ENCODE peak calls at places on chromosomes 3 and 15, in seven cellular contexts. G is neuronal stem cell; H is uterus; A is effector memory CD4-positive, alpha-beta T cell; Y is CD8-positive, alpha-beta memory T cell; O is tibial artery; M is H1. Z is an unnamed sample.

GRCh38 chr15:70339551-70340517 is 242.1 kb upstream of the TLE3 start:
- DNase-seq in M (peak; percentile 28), Y (no peak), A (no peak), H (no peak), O (no peak), G (no peak), Z (no peak)

GRCh38 chr3:123348-123747 is 73.2 kb upstream of the CHL1 start:
- DNase-seq in A (no peak), Y (no peak), H (no peak), O (no peak), M (no peak), G (no peak), Z (no peak)

GRCh38 chr3:128395046-128395445 is 71.6 kb downstream of the DNAJB8 start:
- DNase-seq in Y (no peak), G (no peak), O (no peak), M (no peak), H (no peak), A (no peak), Z (no peak)

GRCh38 chr3:127157181-127157828 is 35.6 kb upstream of the PRR23E start:
- DNase-seq in H (peak; percentile 4), Y (no peak), G (no peak), A (no peak), M (no peak), O (no peak), Z (no peak)

GRCh38 chr3:112002458-112002971 is 3.8 kb downstream of the TAGLN3 start:
- DNase-seq in O (no peak), M (no peak), H (no peak), Y (no peak), G (no peak), A (no peak), Z (no peak)

GRCh38 chr3:122564155-122564912 is at the start of the genes DTX3L and PARP9:
- DNase-seq in M (peak; percentile 79), G (peak; percentile 37), O (peak; percentile 78), Y (peak; percentile 80), A (peak; percentile 66), H (peak; percentile 84), Z (peak; percentile 90)

GRCh38 chr15:82992436-82992835 is 6.4 kb downstream of the RAMAC start:
- DNase-seq in A (no peak), O (no peak), H (no peak), Y (no peak), G (no peak), M (no peak), Z (no peak)

GRCh38 chr3:72661115-72661457 is 187.2 kb downstream of the SHQ1 start:
- DNase-seq in G (no peak), Y (no peak), H (peak; percentile 46), O (peak; percentile 39), A (no peak), M (no peak), Z (peak; percentile 86)

GRCh38 chr15:88788816-88789215 is 14.4 kb upstream of the ACAN start:
- DNase-seq in M (peak; percentile 33), Y (no peak), G (no peak), A (no peak), O (no peak), H (no peak), Z (no peak)

GRCh38 chr3:143070977-143071551 is 48.5 kb upstream of the CHST2 start:
- DNase-seq in G (no peak), H (no peak), O (no peak), M (no peak), Y (no peak), A (no peak), Z (no peak)

GRCh38 chr3:87350367-87351199 is 74.2 kb upstream of the POU1F1 start:
- DNase-seq in Y (peak; percentile 43), O (no peak), G (peak; percentile 43), M (no peak), A (no peak), H (no peak), Z (no peak)

GRCh38 chr3:148162132-148162531 is 535.6 kb upstream of the AGTR1 start:
- DNase-seq in M (no peak), H (no peak), G (no peak), Y (no peak), A (no peak), O (no peak), Z (no peak)

GRCh38 chr3:24519368-24520100 is 24.9 kb upstream of the THRB start:
- DNase-seq in Y (no peak), O (no peak), G (no peak), H (no peak), A (no peak), M (no peak), Z (peak; percentile 33)

GRCh38 chr15:99105516-99106341 is 849 bp downstream of the SYNM start:
- DNase-seq in M (peak; percentile 78), H (peak; percentile 36), G (peak; percentile 49), Y (peak; percentile 23), O (peak; percentile 40), A (no peak), Z (peak; percentile 59)

GRCh38 chr3:141412087-141412935 is 44.0 kb downstream of the ZBTB38 start:
- DNase-seq in G (no peak), H (peak; percentile 76), A (peak; percentile 22), O (peak; percentile 80), M (no peak), Y (peak; percentile 57), Z (peak; percentile 62)

GRCh38 chr3:104715972-104716371 is 650.7 kb upstream of the ALCAM start:
- DNase-seq in G (no peak), H (no peak), Y (no peak), A (no peak), O (no peak), M (no peak), Z (no peak)

GRCh38 chr3:185335799-185336198 is 27.1 kb upstream of the MAP3K13 start:
- DNase-seq in O (no peak), Y (no peak), G (no peak), A (no peak), H (no peak), M (no peak), Z (no peak)

GRCh38 chr3:195877136-195877715 is 31.1 kb downstream of the TNK2 start:
- DNase-seq in Y (no peak), A (no peak), G (no peak), O (no peak), M (no peak), H (no peak), Z (peak; percentile 58)

DNA sequence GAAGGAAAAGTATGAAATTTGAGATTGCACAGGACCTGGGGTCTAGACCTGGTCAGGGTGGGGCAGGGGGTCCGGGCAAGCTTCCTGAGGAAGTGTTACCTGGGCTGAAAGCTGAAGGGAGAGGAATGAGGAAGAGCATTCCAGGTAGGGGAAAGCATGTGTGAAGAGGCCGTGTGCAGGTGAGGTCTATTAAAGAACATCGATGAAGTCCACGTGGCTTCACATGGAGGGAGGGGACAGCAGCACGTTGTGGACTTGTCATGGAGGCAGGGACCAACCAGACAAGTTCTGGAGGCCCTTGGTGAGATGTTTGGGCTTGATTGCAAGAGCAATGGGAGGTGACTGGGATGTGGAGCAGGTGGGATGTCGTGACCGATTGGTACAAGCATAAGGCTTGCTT is 47.1 kb downstream of the IDH2 start:
- DNase-seq in Y (no peak), O (no peak), A (no peak), H (no peak), M (no peak), G (no peak), Z (no peak)
- H3K27ac ChIP-seq in Y (no peak overlapping the region), O (no peak overlapping the region), A (no peak overlapping the region), H (no peak overlapping the region), M (no peak overlapping the region), G (no peak overlapping the region), Z (no peak overlapping the region)

DNA sequence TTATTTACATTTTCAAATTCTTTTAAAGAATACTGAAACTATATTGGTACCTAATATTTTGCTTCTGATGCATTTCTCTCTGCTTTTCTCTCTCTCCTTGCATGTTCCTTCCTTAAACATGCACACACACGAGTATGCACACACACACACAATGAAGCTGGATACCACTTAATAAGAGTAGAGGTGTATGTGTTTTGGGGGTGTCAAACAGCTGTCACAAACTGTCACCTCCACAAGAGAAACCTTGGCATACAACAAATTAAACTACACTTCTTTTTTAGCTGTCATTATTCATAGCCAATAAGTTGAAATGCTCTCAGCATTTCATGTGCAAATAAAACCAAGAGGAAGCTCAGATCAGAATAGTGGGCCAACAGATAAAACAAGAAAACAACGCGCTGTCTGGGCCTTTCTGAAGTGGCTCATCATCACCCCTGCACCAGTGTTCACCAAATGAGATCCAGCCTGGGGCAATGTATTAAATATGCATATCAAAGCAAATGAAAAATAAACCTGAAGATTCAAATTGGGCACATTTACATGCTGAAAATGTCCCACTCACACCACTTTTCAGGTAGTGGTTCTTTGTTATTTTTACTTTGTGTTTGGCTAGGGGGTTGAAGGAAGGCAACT is 9.7 kb downstream of the MEIS2 start:
- DNase-seq in Y (no peak), A (no peak), H (no peak), M (no peak), O (no peak), G (no peak), Z (no peak)
- H3K36me3 ChIP-seq in Y (no peaks in the 10 kb centered on the region), A (no peaks in the 10 kb centered on the region), H (no peaks in the 10 kb centered on the region), M (no peaks in the 10 kb centered on the region), O (peaks cover 15% of the 10 kb centered on the region), G (peaks cover 9% of the 10 kb centered on the region), Z (no peaks in the 10 kb centered on the region)

GRCh38 chr15:68231102-68231818 is 1.7 kb upstream of the CLN6 start:
- DNase-seq in A (no peak), O (no peak), G (no peak), H (no peak), Y (no peak), M (peak; percentile 38), Z (no peak)
- H3K27ac ChIP-seq in A (no peak overlapping the region), O (no peak overlapping the region), G (no peak overlapping the region), H (peak overlapping the region; percentile 15), Y (no peak overlapping the region), M (no peak overlapping the region), Z (no peak overlapping the region)

GRCh38 chr3:113249601-113250000 is 38.2 kb downstream of the BOC start:
- DNase-seq in G (no peak), M (no peak), A (no peak), H (no peak), O (no peak), Y (no peak), Z (no peak)

GRCh38 chr3:113245775-113246174 is 34.4 kb downstream of the BOC start:
- DNase-seq in O (peak; percentile 73), M (no peak), H (no peak), G (no peak), A (no peak), Y (no peak), Z (peak; percentile 70)

GRCh38 chr3:113249111-113249510 is 37.8 kb downstream of the BOC start:
- DNase-seq in A (no peak), Y (no peak), G (no peak), O (no peak), H (peak; percentile 51), M (no peak), Z (no peak)

GRCh38 chr3:113247051-113247450 is 35.7 kb downstream of the BOC start:
- DNase-seq in A (no peak), Y (no peak), G (no peak), O (no peak), H (no peak), M (no peak), Z (no peak)

DNA sequence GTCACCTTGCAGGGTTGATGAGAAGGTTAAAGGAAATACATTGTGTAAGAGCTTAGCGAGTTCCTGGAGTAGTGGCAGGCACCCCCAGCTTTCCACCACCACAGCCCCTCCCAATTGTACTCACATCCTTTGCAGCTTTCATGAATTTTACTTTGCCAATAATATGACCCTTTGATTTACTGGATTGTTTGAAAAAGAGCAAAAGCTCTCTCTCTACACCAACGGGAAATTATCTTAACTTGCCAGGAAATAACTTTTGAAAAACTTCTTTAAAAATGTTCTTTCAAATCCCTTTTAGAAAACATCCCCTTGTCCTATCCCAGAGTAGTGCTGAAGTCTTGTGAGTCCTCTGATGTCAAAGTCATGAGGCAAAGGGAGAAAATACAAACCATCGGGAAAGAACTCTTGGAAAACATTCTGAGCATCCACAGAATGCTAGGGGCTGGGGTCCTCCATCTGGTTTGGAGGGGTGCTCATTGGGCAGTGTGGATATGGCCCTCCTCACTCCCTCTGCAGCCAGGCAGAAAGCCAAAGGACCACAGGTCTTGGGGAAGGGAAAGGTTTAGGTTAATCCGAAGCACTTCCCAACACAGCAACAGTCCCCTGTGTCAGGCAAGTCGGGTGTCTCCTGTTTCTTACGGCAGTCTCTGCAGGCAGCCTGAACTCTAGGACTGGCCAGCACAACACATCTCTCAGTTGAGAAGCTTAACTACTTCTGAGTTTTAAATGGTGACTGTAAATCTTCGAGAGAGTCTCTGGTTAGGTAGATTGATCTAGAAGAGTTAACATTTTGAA is 36.5 kb downstream of the BOC start:
- DNase-seq in O (no peak), H (peak; percentile 68), Y (no peak), G (no peak), A (no peak), M (no peak), Z (no peak)
- H3K36me3 ChIP-seq in O (peaks cover 12% of the 10 kb centered on the region), H (no peaks in the 10 kb centered on the region), Y (no peaks in the 10 kb centered on the region), G (peaks cover 31% of the 10 kb centered on the region), A (no peaks in the 10 kb centered on the region), M (no peaks in the 10 kb centered on the region), Z (no peaks in the 10 kb centered on the region)

Z was measured in heart left ventricle.